ENCODE peak calls at places on chromosomes 12 and 14, in four cellular contexts. One of them, this sample, is unnamed.

GRCh38 chr14:99534333-99534732 is 53.1 kb downstream of the CCNK start:
- DNase-seq in iris pigment epithelial cell: no peak
- DNase-seq in Calu3: no peak
- DNase-seq in right lobe of liver: no peak
- DNase-seq in this sample: no peak

GRCh38 chr12:30537228-30537627 is 158.4 kb downstream of the IPO8 start:
- DNase-seq in iris pigment epithelial cell: no peak
- DNase-seq in Calu3: no peak
- DNase-seq in right lobe of liver: no peak
- DNase-seq in this sample: no peak

GRCh38 chr12:91577586-91578539 is 395.2 kb upstream of the DCN start:
- DNase-seq in iris pigment epithelial cell: peak; percentile 21
- DNase-seq in Calu3: no peak
- DNase-seq in right lobe of liver: no peak
- DNase-seq in this sample: peak; percentile 10

GRCh38 chr14:50050171-50050570 is 66.2 kb downstream of the VCPKMT start:
- DNase-seq in iris pigment epithelial cell: no peak
- DNase-seq in Calu3: no peak
- DNase-seq in right lobe of liver: no peak
- DNase-seq in this sample: no peak

GRCh38 chr12:24360057-24360456 is 410.6 kb upstream of the SOX5 start:
- DNase-seq in iris pigment epithelial cell: peak; percentile 17
- DNase-seq in Calu3: no peak
- DNase-seq in right lobe of liver: no peak
- DNase-seq in this sample: no peak

GRCh38 chr12:122846622-122847515 is 11.6 kb downstream of the HIP1R start:
- DNase-seq in iris pigment epithelial cell: no peak
- DNase-seq in Calu3: no peak
- DNase-seq in right lobe of liver: no peak
- DNase-seq in this sample: no peak

GRCh38 chr12:6038160-6038559 is 86.3 kb downstream of the VWF start:
- DNase-seq in iris pigment epithelial cell: peak; percentile 86
- DNase-seq in Calu3: peak; percentile 75
- DNase-seq in right lobe of liver: peak; percentile 68
- DNase-seq in this sample: peak; percentile 16

GRCh38 chr14:101596742-101597141 is 35.4 kb downstream of the DIO3 start:
- DNase-seq in iris pigment epithelial cell: no peak
- DNase-seq in Calu3: no peak
- DNase-seq in right lobe of liver: peak; percentile 29
- DNase-seq in this sample: no peak

GRCh38 chr12:63098851-63099250 is 52.1 kb downstream of the AVPR1A start:
- DNase-seq in iris pigment epithelial cell: no peak
- DNase-seq in Calu3: peak; percentile 47
- DNase-seq in right lobe of liver: no peak
- DNase-seq in this sample: peak; percentile 13

GRCh38 chr14:103118019-103118662 is 5.1 kb upstream of the TNFAIP2 start:
- DNase-seq in iris pigment epithelial cell: no peak
- DNase-seq in Calu3: no peak
- DNase-seq in right lobe of liver: peak; percentile 73
- DNase-seq in this sample: no peak

GRCh38 chr12:52155048-52155868 is 36.6 kb downstream of the KRT80 start:
- DNase-seq in iris pigment epithelial cell: peak; percentile 36
- DNase-seq in Calu3: peak; percentile 47
- DNase-seq in right lobe of liver: no peak
- DNase-seq in this sample: peak; percentile 64

GRCh38 chr12:105201389-105201788 is 34.6 kb downstream of the APPL2 start:
- DNase-seq in iris pigment epithelial cell: no peak
- DNase-seq in Calu3: no peak
- DNase-seq in right lobe of liver: peak; percentile 71
- DNase-seq in this sample: no peak

GRCh38 chr14:101815994-101816393 is 54.5 kb downstream of the PPP2R5C start:
- DNase-seq in iris pigment epithelial cell: no peak
- DNase-seq in Calu3: no peak
- DNase-seq in right lobe of liver: no peak
- DNase-seq in this sample: no peak

GRCh38 chr14:34875031-34875922 is at the start of gene BAZ1A:
- DNase-seq in iris pigment epithelial cell: peak; percentile 94
- DNase-seq in Calu3: peak; percentile 58
- DNase-seq in right lobe of liver: peak; percentile 77
- DNase-seq in this sample: peak; percentile 84

GRCh38 chr12:83700858-83701257 is 1014.2 kb downstream of the TMTC2 start:
- DNase-seq in iris pigment epithelial cell: peak; percentile 40
- DNase-seq in Calu3: peak; percentile 7
- DNase-seq in right lobe of liver: no peak
- DNase-seq in this sample: peak; percentile 34

GRCh38 chr14:53551862-53552261 is 398.7 kb upstream of the DDHD1 start:
- DNase-seq in iris pigment epithelial cell: no peak
- DNase-seq in Calu3: no peak
- DNase-seq in right lobe of liver: no peak
- DNase-seq in this sample: no peak

GRCh38 chr12:57891639-57892228 is 45.2 kb upstream of the CTDSP2 start:
- DNase-seq in iris pigment epithelial cell: no peak
- DNase-seq in Calu3: no peak
- DNase-seq in right lobe of liver: no peak
- DNase-seq in this sample: no peak

GRCh38 chr12:131784909-131785762 is 43.1 kb upstream of the MMP17 start:
- DNase-seq in iris pigment epithelial cell: no peak
- DNase-seq in Calu3: no peak
- DNase-seq in right lobe of liver: no peak
- DNase-seq in this sample: no peak

GRCh38 chr12:46964496-46965098 is 114.8 kb upstream of the PCED1B start:
- DNase-seq in iris pigment epithelial cell: peak; percentile 62
- DNase-seq in Calu3: no peak
- DNase-seq in right lobe of liver: no peak
- DNase-seq in this sample: no peak

GRCh38 chr12:97109441-97109840 is 202.4 kb downstream of the NEDD1 start:
- DNase-seq in iris pigment epithelial cell: no peak
- DNase-seq in Calu3: no peak
- DNase-seq in right lobe of liver: no peak
- DNase-seq in this sample: no peak

GRCh38 chr14:63891148-63891964 is 38.6 kb downstream of the SYNE2 start:
- DNase-seq in iris pigment epithelial cell: no peak
- DNase-seq in Calu3: no peak
- DNase-seq in right lobe of liver: no peak
- DNase-seq in this sample: no peak

GRCh38 chr14:32435411-32435810 is 106.3 kb downstream of the AKAP6 start:
- DNase-seq in iris pigment epithelial cell: no peak
- DNase-seq in Calu3: no peak
- DNase-seq in right lobe of liver: no peak
- DNase-seq in this sample: no peak

GRCh38 chr12:111430418-111431353 is 25.0 kb downstream of the SH2B3 start:
- DNase-seq in iris pigment epithelial cell: no peak
- DNase-seq in Calu3: no peak
- DNase-seq in right lobe of liver: peak; percentile 80
- DNase-seq in this sample: no peak

GRCh38 chr14:91394105-91395081 is 23.2 kb downstream of the CCDC88C start:
- DNase-seq in iris pigment epithelial cell: no peak
- DNase-seq in Calu3: no peak
- DNase-seq in right lobe of liver: no peak
- DNase-seq in this sample: no peak

GRCh38 chr12:132286912-132287311 is 42.5 kb downstream of the GALNT9 start:
- DNase-seq in iris pigment epithelial cell: peak; percentile 34
- DNase-seq in Calu3: peak; percentile 83
- DNase-seq in right lobe of liver: no peak
- DNase-seq in this sample: peak; percentile 97

GRCh38 chr14:103362780-103363179 is 22.4 kb upstream of the MARK3 start:
- DNase-seq in iris pigment epithelial cell: no peak
- DNase-seq in Calu3: no peak
- DNase-seq in right lobe of liver: no peak
- DNase-seq in this sample: peak; percentile 37

GRCh38 chr12:113788020-113788856 is 177.9 kb downstream of the RBM19 start:
- DNase-seq in iris pigment epithelial cell: peak; percentile 38
- DNase-seq in Calu3: no peak
- DNase-seq in right lobe of liver: no peak
- DNase-seq in this sample: no peak

GRCh38 chr12:4089147-4089606 is 184.4 kb upstream of the CCND2 start:
- DNase-seq in iris pigment epithelial cell: no peak
- DNase-seq in Calu3: no peak
- DNase-seq in right lobe of liver: no peak
- DNase-seq in this sample: no peak

GRCh38 chr12:96752211-96752610 is 154.8 kb upstream of the NEDD1 start:
- DNase-seq in iris pigment epithelial cell: no peak
- DNase-seq in Calu3: no peak
- DNase-seq in right lobe of liver: no peak
- DNase-seq in this sample: no peak

GRCh38 chr12:51240971-51241370 is 2.3 kb downstream of the DAZAP2 start:
- DNase-seq in iris pigment epithelial cell: peak; percentile 49
- DNase-seq in Calu3: no peak
- DNase-seq in right lobe of liver: no peak
- DNase-seq in this sample: no peak

GRCh38 chr14:32934891-32935633 is 3.6 kb upstream of the NPAS3 start:
- DNase-seq in iris pigment epithelial cell: no peak
- DNase-seq in Calu3: no peak
- DNase-seq in right lobe of liver: no peak
- DNase-seq in this sample: peak; percentile 8

GRCh38 chr12:106446429-106447092 is 89.0 kb downstream of the POLR3B start:
- DNase-seq in iris pigment epithelial cell: no peak
- DNase-seq in Calu3: no peak
- DNase-seq in right lobe of liver: no peak
- DNase-seq in this sample: no peak

GRCh38 chr14:96756745-96757144 is 40.4 kb upstream of the VRK1 start:
- DNase-seq in iris pigment epithelial cell: no peak
- DNase-seq in Calu3: no peak
- DNase-seq in right lobe of liver: no peak
- DNase-seq in this sample: no peak

GRCh38 chr14:23433457-23433856 is 2.0 kb downstream of the MYH7 start:
- DNase-seq in iris pigment epithelial cell: no peak
- DNase-seq in Calu3: no peak
- DNase-seq in right lobe of liver: peak; percentile 29
- DNase-seq in this sample: no peak

GRCh38 chr14:22646570-22647254 is 2.6 kb upstream of the OR6J1 start:
- DNase-seq in iris pigment epithelial cell: peak; percentile 85
- DNase-seq in Calu3: no peak
- DNase-seq in right lobe of liver: no peak
- DNase-seq in this sample: no peak

GRCh38 chr12:27785882-27786570 is 6.0 kb upstream of the MANSC4 start:
- DNase-seq in iris pigment epithelial cell: peak; percentile 86
- DNase-seq in Calu3: no peak
- DNase-seq in right lobe of liver: no peak
- DNase-seq in this sample: no peak

This sample was measured in Caki2.